ENCODE peak calls at places on chromosomes 5 and 9, in ten cellular contexts. M is activated T-helper 17 cell treated with anti-CD3 and anti-CD28 coated beads, Interleukin-2, amount 50 U/mL, for 72 hours; V is natural killer cell; D is T-cell; E is activated T-cell treated with anti-CD3 and anti-CD28 coated beads, Interleukin-2, amount 50 U/mL, for 72 hours; J is activated B cell treated with CpG ODN at 0.5 μM for 24 hours; K is thoracic aorta; Q is right cardiac atrium; I is Right ventricle myocardium superior; F is stimulated activated naive CD8-positive, alpha-beta T cell treated with anti-CD3 and anti-CD28 coated beads, Interleukin-15, Interleukin-2, amounts not matched to agents 100 U/mL and 50 U/mL, for 24 hours. N is an unnamed sample.

GRCh38 chr5:127337876-127338275 is 47.3 kb downstream of the MEGF10 start:
- ATAC-seq in V (no peak), Q (no peak), K (no peak), D (no peak), E (no peak), M (no peak), J (no peak), I (no peak), F (no peak), N (no peak)

GRCh38 chr5:94649874-94650273 is 31.4 kb downstream of the SLF1 start:
- ATAC-seq in D (no peak), F (no peak), Q (no peak), J (no peak), V (no peak), I (no peak), M (no peak), E (no peak), K (no peak), N (no peak)

GRCh38 chr5:11540112-11540511 is 364.1 kb downstream of the CTNND2 start:
- ATAC-seq in I (no peak), J (no peak), K (no peak), M (no peak), D (no peak), Q (no peak), E (no peak), F (no peak), V (no peak), N (no peak)

GRCh38 chr5:14435481-14435880 is 146.1 kb upstream of the OTULINL start:
- ATAC-seq in F (no peak), J (no peak), K (no peak), D (no peak), Q (no peak), I (no peak), M (no peak), V (no peak), E (no peak), N (no peak)

GRCh38 chr5:66209350-66209749 is 65.2 kb downstream of the SREK1 start:
- ATAC-seq in Q (no peak), V (no peak), F (peak), K (no peak), I (no peak), D (no peak), J (no peak), E (no peak), M (no peak), N (peak)

GRCh38 chr9:86075132-86075807 is 24.1 kb downstream of the GOLM1 start:
- ATAC-seq in M (no peak), Q (no peak), K (no peak), J (no peak), F (peak), D (no peak), V (peak), I (no peak), E (peak), N (no peak)

GRCh38 chr9:107907261-107907660 is 417.7 kb upstream of the KLF4 start:
- ATAC-seq in F (no peak), K (no peak), Q (no peak), M (no peak), I (peak), J (no peak), V (no peak), E (no peak), D (no peak), N (peak)

GRCh38 chr5:168328804-168329203 is 37.4 kb downstream of the WWC1 start:
- ATAC-seq in K (no peak), J (peak), M (no peak), Q (no peak), V (no peak), F (no peak), D (no peak), E (no peak), I (no peak), N (no peak)

GRCh38 chr5:142979636-142980035 is 209.5 kb downstream of the ARHGAP26 start:
- ATAC-seq in Q (no peak), I (no peak), F (no peak), E (no peak), J (no peak), V (no peak), M (no peak), K (no peak), D (no peak), N (no peak)

GRCh38 chr5:96816430-96816939 is 8.7 kb upstream of the ERAP1 start:
- ATAC-seq in Q (no peak), K (no peak), M (peak), E (peak), V (peak), J (peak), F (peak), I (no peak), D (peak), N (no peak)

GRCh38 chr5:22567983-22568382 is 285.2 kb downstream of the CDH12 start:
- ATAC-seq in K (no peak), V (no peak), D (no peak), F (no peak), I (no peak), M (no peak), J (no peak), E (no peak), Q (no peak), N (no peak)

GRCh38 chr5:28404363-28405071 is 1366.1 kb upstream of the CDH9 start:
- ATAC-seq in K (no peak), V (no peak), M (no peak), F (no peak), D (no peak), I (no peak), E (no peak), Q (peak), J (no peak), N (peak)